ENCODE peak calls at places on chromosomes 11 and 22, in eight cellular contexts. One of them, this sample, is unnamed. For H3K4me1 and H3K27me3, the result is how much of the 10 kb centered on the place peaks cover.

GRCh38 chr11:121089566-121089965 is 11.5 kb upstream of the TECTA start:
- DNase-seq in aorta: no peak
- DNase-seq in thoracic aorta: no peak
- DNase-seq in endothelial cell of umbilical vein: no peak
- DNase-seq in CD4-positive, alpha-beta memory T cell: no peak
- DNase-seq in ovary: no peak
- DNase-seq in MM.1S: no peak
- DNase-seq in IMR-90: no peak
- DNase-seq in this sample: no peak

GRCh38 chr22:30890689-30891442 is 77.7 kb downstream of the MORC2 start:
- DNase-seq in IMR-90: peak
- DNase-seq in thoracic aorta: no peak
- DNase-seq in aorta: peak
- DNase-seq in ovary: no peak
- DNase-seq in MM.1S: peak
- DNase-seq in endothelial cell of umbilical vein: peak
- DNase-seq in CD4-positive, alpha-beta memory T cell: no peak
- DNase-seq in this sample: no peak

GRCh38 chr11:94794287-94795168 is 26.4 kb downstream of the AMOTL1 start:
- DNase-seq in aorta: peak
- DNase-seq in thoracic aorta: peak
- DNase-seq in MM.1S: no peak
- DNase-seq in ovary: peak
- DNase-seq in IMR-90: peak
- DNase-seq in endothelial cell of umbilical vein: peak
- DNase-seq in CD4-positive, alpha-beta memory T cell: no peak
- DNase-seq in this sample: no peak

GRCh38 chr22:22702159-22702873 is 57.9 kb downstream of the GGTLC2 start:
- DNase-seq in thoracic aorta: no peak
- DNase-seq in CD4-positive, alpha-beta memory T cell: no peak
- DNase-seq in aorta: no peak
- DNase-seq in endothelial cell of umbilical vein: no peak
- DNase-seq in MM.1S: peak
- DNase-seq in ovary: no peak
- DNase-seq in IMR-90: no peak
- DNase-seq in this sample: no peak

GRCh38 chr11:105673089-105673488 is 63.2 kb downstream of the GRIA4 start:
- DNase-seq in ovary: peak
- DNase-seq in CD4-positive, alpha-beta memory T cell: no peak
- DNase-seq in thoracic aorta: no peak
- DNase-seq in aorta: no peak
- DNase-seq in endothelial cell of umbilical vein: peak
- DNase-seq in IMR-90: peak
- DNase-seq in MM.1S: peak
- DNase-seq in this sample: no peak

GRCh38 chr11:121207485-121208115 is 85.0 kb upstream of the SC5D start:
- DNase-seq in ovary: no peak
- DNase-seq in aorta: no peak
- DNase-seq in thoracic aorta: no peak
- DNase-seq in IMR-90: no peak
- DNase-seq in CD4-positive, alpha-beta memory T cell: no peak
- DNase-seq in MM.1S: no peak
- DNase-seq in endothelial cell of umbilical vein: no peak
- DNase-seq in this sample: no peak

GRCh38 chr11:61928606-61929005 is 11.2 kb upstream of the RAB3IL1 start:
- DNase-seq in endothelial cell of umbilical vein: no peak
- DNase-seq in thoracic aorta: no peak
- DNase-seq in CD4-positive, alpha-beta memory T cell: no peak
- DNase-seq in ovary: no peak
- DNase-seq in MM.1S: no peak
- DNase-seq in IMR-90: peak
- DNase-seq in aorta: no peak
- DNase-seq in this sample: no peak

GRCh38 chr11:640021-640706 is 3.1 kb downstream of the DRD4 start:
- DNase-seq in CD4-positive, alpha-beta memory T cell: no peak
- DNase-seq in aorta: no peak
- DNase-seq in MM.1S: no peak
- DNase-seq in ovary: no peak
- DNase-seq in thoracic aorta: no peak
- DNase-seq in IMR-90: no peak
- DNase-seq in endothelial cell of umbilical vein: no peak
- DNase-seq in this sample: no peak

GRCh38 chr11:15493066-15493465 is 378.3 kb downstream of the INSC start:
- DNase-seq in aorta: no peak
- DNase-seq in MM.1S: no peak
- DNase-seq in thoracic aorta: no peak
- DNase-seq in endothelial cell of umbilical vein: no peak
- DNase-seq in IMR-90: peak
- DNase-seq in CD4-positive, alpha-beta memory T cell: no peak
- DNase-seq in ovary: no peak
- DNase-seq in this sample: no peak

GRCh38 chr11:57413681-57414080 is 13.2 kb downstream of the SLC43A3 start:
- DNase-seq in ovary: no peak
- DNase-seq in CD4-positive, alpha-beta memory T cell: no peak
- DNase-seq in IMR-90: no peak
- DNase-seq in MM.1S: no peak
- DNase-seq in thoracic aorta: no peak
- DNase-seq in endothelial cell of umbilical vein: no peak
- DNase-seq in aorta: no peak
- DNase-seq in this sample: no peak

GRCh38 chr22:47658182-47658581 is 895.7 kb downstream of the TBC1D22A start:
- DNase-seq in CD4-positive, alpha-beta memory T cell: no peak
- DNase-seq in ovary: no peak
- DNase-seq in thoracic aorta: no peak
- DNase-seq in endothelial cell of umbilical vein: no peak
- DNase-seq in aorta: no peak
- DNase-seq in MM.1S: no peak
- DNase-seq in IMR-90: no peak
- DNase-seq in this sample: no peak

GRCh38 chr11:61815790-61816735 is 740 bp downstream of the FADS1 start:
- DNase-seq in thoracic aorta: peak
- DNase-seq in aorta: peak
- DNase-seq in ovary: peak
- DNase-seq in IMR-90: peak
- DNase-seq in CD4-positive, alpha-beta memory T cell: peak
- DNase-seq in MM.1S: peak
- DNase-seq in endothelial cell of umbilical vein: peak
- DNase-seq in this sample: peak

GRCh38 chr22:48492371-48493320 is 1335.0 kb downstream of the BRD1 start:
- DNase-seq in CD4-positive, alpha-beta memory T cell: no peak
- DNase-seq in aorta: peak
- DNase-seq in MM.1S: peak
- DNase-seq in endothelial cell of umbilical vein: peak
- DNase-seq in ovary: peak
- DNase-seq in IMR-90: peak
- DNase-seq in thoracic aorta: no peak
- DNase-seq in this sample: peak

GRCh38 chr11:124274000-124274399 is 17.8 kb downstream of the OR8G5 start:
- DNase-seq in endothelial cell of umbilical vein: no peak
- DNase-seq in ovary: no peak
- DNase-seq in IMR-90: no peak
- DNase-seq in thoracic aorta: no peak
- DNase-seq in CD4-positive, alpha-beta memory T cell: no peak
- DNase-seq in MM.1S: no peak
- DNase-seq in aorta: no peak
- DNase-seq in this sample: no peak

GRCh38 chr22:36644333-36644757 is 59.2 kb downstream of the CACNG2 start:
- DNase-seq in IMR-90: peak
- DNase-seq in aorta: no peak
- DNase-seq in endothelial cell of umbilical vein: peak
- DNase-seq in CD4-positive, alpha-beta memory T cell: no peak
- DNase-seq in ovary: no peak
- DNase-seq in thoracic aorta: no peak
- DNase-seq in MM.1S: peak
- DNase-seq in this sample: no peak

GRCh38 chr11:83521647-83522596 is 235.8 kb upstream of the CCDC90B start:
- DNase-seq in MM.1S: no peak
- DNase-seq in IMR-90: peak
- DNase-seq in endothelial cell of umbilical vein: no peak
- DNase-seq in CD4-positive, alpha-beta memory T cell: no peak
- DNase-seq in thoracic aorta: no peak
- DNase-seq in aorta: no peak
- DNase-seq in ovary: no peak
- DNase-seq in this sample: no peak

GRCh38 chr11:65885231-65885630 is 3.0 kb downstream of the FIBP start:
- DNase-seq in thoracic aorta: no peak
- DNase-seq in CD4-positive, alpha-beta memory T cell: no peak
- DNase-seq in IMR-90: no peak
- DNase-seq in ovary: no peak
- DNase-seq in aorta: no peak
- DNase-seq in MM.1S: no peak
- DNase-seq in endothelial cell of umbilical vein: no peak
- DNase-seq in this sample: no peak

GRCh38 chr11:113176971-113177370 is 137.4 kb upstream of the TTC12 start:
- DNase-seq in endothelial cell of umbilical vein: no peak
- DNase-seq in MM.1S: no peak
- DNase-seq in ovary: no peak
- DNase-seq in CD4-positive, alpha-beta memory T cell: no peak
- DNase-seq in IMR-90: no peak
- DNase-seq in thoracic aorta: no peak
- DNase-seq in aorta: no peak
- DNase-seq in this sample: no peak

GRCh38 chr11:128464878-128465277 is 122.5 kb downstream of the ETS1 start:
- DNase-seq in ovary: no peak
- DNase-seq in endothelial cell of umbilical vein: no peak
- DNase-seq in aorta: no peak
- DNase-seq in IMR-90: no peak
- DNase-seq in thoracic aorta: no peak
- DNase-seq in MM.1S: no peak
- DNase-seq in CD4-positive, alpha-beta memory T cell: peak
- DNase-seq in this sample: peak

GRCh38 chr22:32063701-32064100 is 20.6 kb downstream of the SLC5A1 start:
- DNase-seq in MM.1S: no peak
- DNase-seq in IMR-90: no peak
- DNase-seq in thoracic aorta: no peak
- DNase-seq in CD4-positive, alpha-beta memory T cell: no peak
- DNase-seq in endothelial cell of umbilical vein: no peak
- DNase-seq in aorta: no peak
- DNase-seq in ovary: no peak
- DNase-seq in this sample: no peak

GRCh38 chr22:23190526-23190925 is 10.2 kb downstream of the BCR start:
- DNase-seq in endothelial cell of umbilical vein: no peak
- DNase-seq in aorta: no peak
- DNase-seq in thoracic aorta: no peak
- DNase-seq in MM.1S: no peak
- DNase-seq in CD4-positive, alpha-beta memory T cell: no peak
- DNase-seq in ovary: no peak
- DNase-seq in IMR-90: no peak
- DNase-seq in this sample: no peak

DNA sequence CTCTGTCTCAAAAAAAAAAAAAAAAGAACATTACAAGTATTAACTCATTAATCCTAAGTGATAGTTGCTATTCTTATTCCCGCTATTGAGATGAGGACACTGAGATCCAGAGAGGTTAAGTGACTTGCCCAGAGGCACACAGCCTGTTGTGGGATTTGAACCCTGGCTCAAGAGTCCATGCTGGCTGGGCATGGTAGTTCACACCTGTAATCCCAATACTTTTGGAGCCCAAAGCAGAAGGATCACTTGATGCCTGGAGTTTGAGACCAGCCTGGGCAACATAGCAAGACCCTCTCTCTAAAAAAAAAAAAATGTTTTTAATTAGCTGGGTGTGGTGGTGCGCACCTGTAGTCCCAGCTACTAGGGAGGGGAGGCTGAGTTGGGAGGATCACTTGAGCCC is 4.1 kb downstream of the GCAT start:
- DNase-seq in ovary: no peak
- DNase-seq in aorta: no peak
- DNase-seq in MM.1S: no peak
- DNase-seq in CD4-positive, alpha-beta memory T cell: no peak
- DNase-seq in endothelial cell of umbilical vein: no peak
- DNase-seq in thoracic aorta: no peak
- DNase-seq in IMR-90: no peak
- DNase-seq in this sample: no peak
- H3K4me3 ChIP-seq in ovary: no peak
- H3K4me3 ChIP-seq in aorta: no peak
- H3K4me3 ChIP-seq in MM.1S: no peak
- H3K4me3 ChIP-seq in CD4-positive, alpha-beta memory T cell: no peak
- H3K4me3 ChIP-seq in endothelial cell of umbilical vein: no peak
- H3K4me3 ChIP-seq in thoracic aorta: no peak
- H3K4me3 ChIP-seq in IMR-90: no peak
- H3K4me3 ChIP-seq in this sample: no peak

DNA sequence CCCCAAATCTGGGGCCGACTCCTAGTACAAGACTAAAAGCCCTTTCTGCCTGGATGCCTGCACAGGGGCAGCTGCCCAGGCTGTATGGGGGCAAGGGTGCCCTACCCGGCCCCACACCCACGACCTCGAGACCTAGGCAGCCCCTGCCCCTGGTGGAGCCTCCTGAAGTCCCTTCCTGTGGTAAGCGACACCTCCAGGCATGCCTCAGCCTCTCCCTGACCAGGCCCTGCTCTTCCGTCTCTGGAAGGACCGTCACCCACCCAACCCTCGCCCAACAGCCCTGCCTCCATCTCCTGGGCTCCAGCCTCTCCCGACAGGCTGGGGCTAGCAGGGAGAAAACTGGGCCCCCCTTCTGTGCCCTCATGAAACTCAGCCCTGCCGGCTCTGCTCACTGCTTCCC is 22.8 kb upstream of the PPARA start:
- DNase-seq in aorta: no peak
- DNase-seq in ovary: no peak
- DNase-seq in endothelial cell of umbilical vein: no peak
- DNase-seq in thoracic aorta: no peak
- DNase-seq in MM.1S: no peak
- DNase-seq in CD4-positive, alpha-beta memory T cell: no peak
- DNase-seq in IMR-90: no peak
- DNase-seq in this sample: no peak
- H3K4me1 ChIP-seq in aorta: under half
- H3K4me1 ChIP-seq in ovary: under half
- H3K4me1 ChIP-seq in endothelial cell of umbilical vein: under half
- H3K4me1 ChIP-seq in thoracic aorta: under half
- H3K4me1 ChIP-seq in MM.1S: under half
- H3K4me1 ChIP-seq in CD4-positive, alpha-beta memory T cell: under half
- H3K4me1 ChIP-seq in IMR-90: under half
- H3K4me1 ChIP-seq in this sample: under half

DNA sequence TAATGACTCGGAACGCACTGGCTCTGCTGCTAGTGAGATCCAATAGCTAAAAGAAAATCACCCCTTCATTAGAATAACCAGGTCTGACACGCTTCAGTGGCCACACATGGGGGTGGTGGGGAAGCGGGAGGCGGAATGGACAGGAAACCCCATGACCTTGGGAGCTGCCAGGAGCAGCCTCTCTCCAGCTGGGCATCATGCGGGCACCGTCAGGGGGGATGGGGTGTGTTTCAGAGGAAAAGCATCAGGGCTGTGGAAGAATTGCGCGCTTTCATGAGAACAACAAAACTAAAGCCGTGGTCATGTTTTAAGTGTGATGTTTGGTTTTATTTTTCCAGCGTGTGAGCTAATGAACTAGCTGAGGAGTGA is 6.1 kb upstream of the MRGPRG start:
- DNase-seq in MM.1S: no peak
- DNase-seq in CD4-positive, alpha-beta memory T cell: no peak
- DNase-seq in thoracic aorta: no peak
- DNase-seq in ovary: no peak
- DNase-seq in endothelial cell of umbilical vein: no peak
- DNase-seq in aorta: no peak
- DNase-seq in IMR-90: no peak
- DNase-seq in this sample: no peak
- H3K27me3 ChIP-seq in MM.1S: under half
- H3K27me3 ChIP-seq in CD4-positive, alpha-beta memory T cell: under half
- H3K27me3 ChIP-seq in thoracic aorta: under half
- H3K27me3 ChIP-seq in ovary: under half
- H3K27me3 ChIP-seq in endothelial cell of umbilical vein: under half
- H3K27me3 ChIP-seq in aorta: under half
- H3K27me3 ChIP-seq in IMR-90: half or more
- H3K27me3 ChIP-seq in this sample: under half

GRCh38 chr11:73645570-73645969 is 811 bp upstream of the PLEKHB1 start:
- DNase-seq in ovary: no peak
- DNase-seq in CD4-positive, alpha-beta memory T cell: no peak
- DNase-seq in IMR-90: no peak
- DNase-seq in aorta: no peak
- DNase-seq in thoracic aorta: no peak
- DNase-seq in endothelial cell of umbilical vein: no peak
- DNase-seq in MM.1S: no peak
- DNase-seq in this sample: no peak
- H3K4me3 ChIP-seq in ovary: no peak
- H3K4me3 ChIP-seq in CD4-positive, alpha-beta memory T cell: no peak
- H3K4me3 ChIP-seq in IMR-90: no peak
- H3K4me3 ChIP-seq in aorta: no peak
- H3K4me3 ChIP-seq in thoracic aorta: no peak
- H3K4me3 ChIP-seq in endothelial cell of umbilical vein: no peak
- H3K4me3 ChIP-seq in MM.1S: no peak
- H3K4me3 ChIP-seq in this sample: no peak

This sample was measured in CD8-positive, alpha-beta memory T cell.